ENCODE peak calls at places on chromosome 11, in eight cellular contexts. D, J, I, V, A, L, Y and H are unnamed samples.
A peak's percentile ranks its signal among the peaks of the same experiment; 100 is the strongest.

GRCh38 chr11:33802414-33802950 is 28.2 kb upstream of the FBXO3 start:
- DNase-seq in D (peak; percentile 76), J (peak; percentile 81), I (no peak), V (no peak), A (no peak), L (peak; percentile 49), Y (no peak), H (peak; percentile 53)

GRCh38 chr11:44333271-44334218 is 23.6 kb upstream of the ALX4 start:
- DNase-seq in D (no peak), J (peak; percentile 43), I (no peak), V (no peak), A (no peak), L (no peak), Y (no peak), H (no peak)

GRCh38 chr11:122440783-122441701 is 214.5 kb upstream of the UBASH3B start:
- DNase-seq in D (peak; percentile 28), J (peak; percentile 29), I (no peak), V (no peak), A (no peak), L (peak; percentile 10), Y (peak; percentile 19), H (peak; percentile 55)

GRCh38 chr11:93842461-93842860 is 8.0 kb downstream of the VSTM5 start:
- DNase-seq in D (no peak), J (peak; percentile 24), I (no peak), V (no peak), A (no peak), L (peak; percentile 83), Y (no peak), H (no peak)

GRCh38 chr11:69295995-69296889 is 2.3 kb downstream of the MYEOV start:
- DNase-seq in D (peak; percentile 41), J (peak; percentile 80), I (no peak), V (no peak), A (no peak), L (peak; percentile 50), Y (no peak), H (no peak)

GRCh38 chr11:91527380-91528030 is 697.1 kb upstream of the FAT3 start:
- DNase-seq in D (no peak), J (no peak), I (no peak), V (no peak), A (no peak), L (no peak), Y (no peak), H (no peak)

GRCh38 chr11:47913569-47914244 is 65.6 kb upstream of the NUP160 start:
- DNase-seq in D (no peak), J (peak; percentile 25), I (no peak), V (no peak), A (no peak), L (no peak), Y (no peak), H (no peak)

GRCh38 chr11:94424662-94425061 is 23.4 kb upstream of the GPR83 start:
- DNase-seq in D (no peak), J (no peak), I (no peak), V (no peak), A (no peak), L (no peak), Y (no peak), H (no peak)

GRCh38 chr11:133197425-133197824 is 334.9 kb downstream of the OPCML start:
- DNase-seq in D (no peak), J (no peak), I (no peak), V (no peak), A (no peak), L (no peak), Y (no peak), H (no peak)

GRCh38 chr11:113591122-113591521 is 115.0 kb downstream of the TMPRSS5 start:
- DNase-seq in D (no peak), J (no peak), I (no peak), V (no peak), A (no peak), L (no peak), Y (no peak), H (no peak)

GRCh38 chr11:61683116-61683515 is 2.9 kb downstream of the DAGLA start:
- DNase-seq in D (no peak), J (no peak), I (no peak), V (no peak), A (no peak), L (no peak), Y (no peak), H (no peak)

GRCh38 chr11:122720482-122720881 is 65.0 kb downstream of the UBASH3B start:
- DNase-seq in D (no peak), J (no peak), I (no peak), V (no peak), A (no peak), L (no peak), Y (no peak), H (no peak)

GRCh38 chr11:27081056-27081455 is 40.4 kb downstream of the BBOX1 start:
- DNase-seq in D (no peak), J (no peak), I (no peak), V (no peak), A (no peak), L (no peak), Y (no peak), H (no peak)

GRCh38 chr11:130511765-130512164 is 63.3 kb downstream of the ADAMTS15 start:
- DNase-seq in D (no peak), J (no peak), I (no peak), V (no peak), A (no peak), L (no peak), Y (no peak), H (no peak)

GRCh38 chr11:12288212-12288933 is 89.0 kb upstream of the PARVA start:
- DNase-seq in D (peak; percentile 80), J (peak; percentile 90), I (peak; percentile 65), V (peak; percentile 95), A (peak; percentile 77), L (peak; percentile 79), Y (peak; percentile 78), H (peak; percentile 78)

GRCh38 chr11:60739114-60739513 is 14.6 kb downstream of the MS4A18 start:
- DNase-seq in D (no peak), J (no peak), I (no peak), V (no peak), A (no peak), L (no peak), Y (no peak), H (no peak)

GRCh38 chr11:86222081-86222480 is 22.5 kb upstream of the EED start:
- DNase-seq in D (no peak), J (no peak), I (no peak), V (no peak), A (no peak), L (no peak), Y (no peak), H (no peak)

GRCh38 chr11:86218125-86219081 is 26.1 kb upstream of the EED start:
- DNase-seq in D (peak; percentile 76), J (peak; percentile 77), I (peak; percentile 54), V (no peak), A (peak; percentile 48), L (peak; percentile 75), Y (peak; percentile 30), H (peak; percentile 63)

GRCh38 chr11:86220654-86221053 is 23.9 kb upstream of the EED start:
- DNase-seq in D (no peak), J (no peak), I (no peak), V (no peak), A (no peak), L (no peak), Y (no peak), H (no peak)

GRCh38 chr11:86214710-86215109 is 29.8 kb upstream of the EED start:
- DNase-seq in D (no peak), J (no peak), I (peak; percentile 64), V (no peak), A (peak; percentile 55), L (no peak), Y (no peak), H (no peak)

GRCh38 chr11:86219291-86220193 is 25.0 kb upstream of the EED start:
- DNase-seq in D (no peak), J (no peak), I (no peak), V (no peak), A (peak; percentile 34), L (no peak), Y (no peak), H (no peak)
- TF ChIP-seq CTCF in D (no peak), J (no peak), I (no peak), V (no peak), A (no peak), L (no peak), Y (no peak), H (no peak)

GRCh38 chr11:72015511-72016061 is 16.9 kb downstream of the IL18BP start:
- DNase-seq in D (no peak), J (peak; percentile 49), I (no peak), V (no peak), A (no peak), L (no peak), Y (no peak), H (peak; percentile 57)
- TF ChIP-seq CTCF in D (no peak), J (peak; percentile 42), I (peak; percentile 61), V (peak; percentile 34), A (peak; percentile 71), L (no peak), Y (no peak), H (peak; percentile 13)

GRCh38 chr11:72741849-72742521 is 10.2 kb downstream of the ARAP1 start:
- DNase-seq in D (no peak), J (no peak), I (no peak), V (no peak), A (no peak), L (no peak), Y (no peak), H (no peak)

GRCh38 chr11:72740562-72741428 is 11.4 kb downstream of the ARAP1 start:
- DNase-seq in D (no peak), J (no peak), I (no peak), V (no peak), A (no peak), L (peak; percentile 8), Y (no peak), H (no peak)

GRCh38 chr11:72740060-72740424 is 12.2 kb downstream of the ARAP1 start:
- DNase-seq in D (no peak), J (no peak), I (no peak), V (no peak), A (no peak), L (no peak), Y (no peak), H (no peak)

GRCh38 chr11:72742522-72743320 is 9.5 kb downstream of the ARAP1 start:
- DNase-seq in D (no peak), J (no peak), I (no peak), V (no peak), A (no peak), L (no peak), Y (no peak), H (no peak)

GRCh38 chr11:72741429-72741833 is 10.8 kb downstream of the ARAP1 start:
- DNase-seq in D (no peak), J (no peak), I (no peak), V (no peak), A (no peak), L (peak; percentile 52), Y (no peak), H (no peak)
- TF ChIP-seq CTCF in D (no peak), J (no peak), I (no peak), V (no peak), A (no peak), L (no peak), Y (no peak), H (no peak)

DNA sequence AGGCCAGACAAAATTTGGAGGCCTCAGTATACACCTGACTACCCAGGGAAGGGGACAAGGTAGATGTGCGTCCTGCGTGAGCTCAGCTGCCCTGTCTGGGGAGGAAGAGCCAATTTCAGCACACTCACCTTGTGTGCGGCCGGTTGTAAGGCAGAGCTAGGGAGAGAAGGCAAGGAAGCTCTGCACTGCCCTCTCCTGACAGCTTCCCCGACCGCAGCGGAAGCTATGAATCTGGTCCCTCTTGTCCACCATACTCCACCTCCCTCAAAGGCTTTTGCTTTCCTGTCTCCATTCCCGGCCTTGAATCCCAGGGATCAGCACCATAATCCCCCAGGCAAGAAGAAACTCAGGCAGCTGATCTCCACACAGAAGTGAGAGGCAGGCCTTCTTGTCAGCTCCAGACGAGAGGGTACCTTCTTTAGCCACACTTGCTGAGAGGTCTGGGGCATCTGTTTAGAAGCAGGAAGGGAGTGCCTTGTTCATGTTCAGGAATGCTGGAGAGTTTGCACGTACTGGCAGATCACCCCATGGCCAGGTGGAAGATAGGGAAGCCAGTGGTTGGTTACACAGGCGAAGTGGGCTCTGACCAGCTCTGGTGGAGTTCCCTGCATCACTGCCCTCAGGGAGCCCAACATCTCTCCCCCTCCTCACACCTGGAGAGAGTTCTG is 62.5 kb downstream of the FEZ1 start:
- DNase-seq in D (peak; percentile 53), J (peak; percentile 54), I (peak; percentile 52), V (no peak), A (peak; percentile 54), L (peak; percentile 10), Y (no peak), H (no peak)
- TF ChIP-seq CTCF in D (peak; percentile 34), J (peak; percentile 25), I (no peak), V (peak; percentile 59), A (peak; percentile 43), L (no peak), Y (peak; percentile 26), H (peak; percentile 34)